ENCODE peak calls at places on chromosomes 1 and 21, in eight cellular contexts. U, C, P, F, W, I, S and M are unnamed samples.

GRCh38 chr1:240394353-240394752 is 217.6 kb downstream of the GREM2 start:
- DNase-seq in I (no peak), P (no peak), S (no peak), U (no peak), F (no peak), W (no peak), C (no peak), M (no peak)

GRCh38 chr1:215631489-215631888 is 64.4 kb downstream of the KCTD3 start:
- DNase-seq in W (no peak), S (no peak), F (no peak), U (peak; percentile 74), C (no peak), I (no peak), P (no peak), M (no peak)

GRCh38 chr1:9651220-9651564 is 339 bp upstream of the PIK3CD start:
- DNase-seq in F (no peak), I (no peak), U (no peak), C (no peak), W (no peak), P (no peak), S (no peak), M (no peak)

GRCh38 chr21:25215698-25216384 is 391.4 kb downstream of the MRPL39 start:
- DNase-seq in S (no peak), F (no peak), C (no peak), W (no peak), P (no peak), U (no peak), I (no peak), M (no peak)

GRCh38 chr1:169891539-169891885 is 2.2 kb downstream of the SCYL3 start:
- DNase-seq in C (no peak), I (peak; percentile 32), P (no peak), W (no peak), U (no peak), F (no peak), S (no peak), M (no peak)

GRCh38 chr21:42025392-42026071 is 15.4 kb upstream of the ZBTB21 start:
- DNase-seq in C (no peak), W (no peak), I (no peak), F (no peak), U (peak; percentile 94), S (no peak), P (no peak), M (no peak)

GRCh38 chr21:24115141-24115540 is 1492.1 kb downstream of the MRPL39 start:
- DNase-seq in S (no peak), I (no peak), F (no peak), W (no peak), C (no peak), P (no peak), U (no peak), M (no peak)

GRCh38 chr1:113976609-113977278 is 2.5 kb upstream of the OLFML3 start:
- DNase-seq in C (no peak), S (no peak), U (peak; percentile 59), P (no peak), I (no peak), W (no peak), F (no peak), M (no peak)

GRCh38 chr1:7827134-7827955 is 25.5 kb downstream of the UTS2 start:
- DNase-seq in P (no peak), F (peak; percentile 58), I (no peak), C (no peak), W (no peak), S (no peak), U (no peak), M (no peak)

GRCh38 chr1:234928642-234929041 is 200.0 kb downstream of the TOMM20 start:
- DNase-seq in F (peak; percentile 16), C (no peak), W (no peak), I (no peak), S (no peak), U (no peak), P (no peak), M (no peak)
- H3K4me1 ChIP-seq in F (no peaks in the 10 kb centered on the region), C (peaks cover 17% of the 10 kb centered on the region), W (peaks cover 33% of the 10 kb centered on the region), I (peaks cover 23% of the 10 kb centered on the region), S (peaks cover 3% of the 10 kb centered on the region), U (peaks cover 18% of the 10 kb centered on the region), P (peaks cover 22% of the 10 kb centered on the region), M (no peaks in the 10 kb centered on the region)

GRCh38 chr1:47439151-47440051 is 1.6 kb downstream of the FOXD2 start:
- DNase-seq in I (no peak), P (no peak), C (no peak), S (no peak), U (no peak), F (peak; percentile 29), W (no peak), M (no peak)
- H3K4me3 ChIP-seq in I (no peak overlapping the region), P (no peak overlapping the region), C (no peak overlapping the region), S (peak overlapping the region; percentile 57), U (no peak overlapping the region), F (peak overlapping the region; percentile 71), W (no peak overlapping the region), M (peak overlapping the region; percentile 2)

GRCh38 chr1:226991920-226992319 is 51.8 kb downstream of the COQ8A start:
- DNase-seq in I (no peak), F (no peak), C (no peak), U (no peak), W (no peak), S (no peak), P (no peak), M (no peak)

GRCh38 chr1:226993676-226994356 is 53.7 kb downstream of the COQ8A start:
- DNase-seq in W (no peak), P (no peak), I (no peak), U (no peak), S (no peak), C (no peak), F (no peak), M (no peak)

GRCh38 chr1:226995064-226995965 is 55.2 kb downstream of the COQ8A start:
- DNase-seq in U (no peak), S (no peak), C (no peak), P (no peak), F (no peak), W (no peak), I (no peak), M (no peak)

GRCh38 chr1:226995966-226996332 is 55.9 kb downstream of the COQ8A start:
- DNase-seq in C (no peak), P (no peak), F (no peak), S (no peak), I (no peak), W (no peak), U (no peak), M (no peak)

DNA sequence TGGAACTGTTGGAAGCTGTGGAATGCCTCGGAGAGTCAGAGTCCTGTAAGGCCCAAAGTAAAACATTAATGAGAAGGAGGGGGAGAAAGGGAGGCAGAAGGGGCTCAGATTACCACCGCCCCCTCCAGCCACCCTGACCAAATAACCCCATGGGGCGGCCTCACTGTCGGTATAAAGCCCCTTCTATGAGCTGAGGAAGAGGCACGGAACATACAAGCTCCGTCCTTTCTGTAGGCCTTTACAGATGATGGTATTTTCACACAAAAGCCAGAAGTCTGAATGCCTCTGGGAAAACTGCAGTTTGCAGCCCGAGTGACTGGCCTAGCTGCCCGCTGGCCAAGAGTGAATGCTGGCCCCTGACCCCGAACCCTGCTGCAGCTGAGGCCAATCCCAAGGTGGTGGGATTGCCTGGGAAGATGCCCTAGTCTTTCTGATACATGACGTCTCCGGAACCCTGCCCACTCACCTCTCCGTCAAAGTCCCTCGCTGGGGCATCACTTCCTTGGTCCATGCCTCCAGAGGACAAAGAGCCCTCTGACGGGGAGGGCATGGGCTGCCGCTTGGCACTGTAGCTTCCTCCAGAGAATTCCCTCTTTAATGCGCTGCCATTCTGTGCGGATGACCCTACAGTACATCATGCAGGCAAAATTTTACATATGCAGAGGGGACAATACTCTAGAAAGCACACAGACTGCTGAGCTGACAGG is 54.4 kb downstream of the COQ8A start:
- DNase-seq in S (no peak), W (no peak), P (no peak), U (no peak), I (no peak), F (no peak), C (no peak), M (no peak)
- H3K27ac ChIP-seq in S (no peak overlapping the region), W (no peak overlapping the region), P (no peak overlapping the region), U (no peak overlapping the region), I (no peak overlapping the region), F (no peak overlapping the region), C (no peak overlapping the region), M (no peak overlapping the region)

GRCh38 chr1:207823531-207823879 is 71.7 kb downstream of the CD46 start:
- DNase-seq in P (no peak), C (no peak), F (no peak), S (no peak), U (no peak), W (no peak), I (no peak), M (no peak)
- H3K4me1 ChIP-seq in P (peaks cover 55% of the 10 kb centered on the region), C (peaks cover 30% of the 10 kb centered on the region), F (peaks cover 36% of the 10 kb centered on the region), S (peaks cover 53% of the 10 kb centered on the region), U (peaks cover 30% of the 10 kb centered on the region), W (peaks cover 80% of the 10 kb centered on the region), I (peaks cover 60% of the 10 kb centered on the region), M (peaks cover 2% of the 10 kb centered on the region)

DNA sequence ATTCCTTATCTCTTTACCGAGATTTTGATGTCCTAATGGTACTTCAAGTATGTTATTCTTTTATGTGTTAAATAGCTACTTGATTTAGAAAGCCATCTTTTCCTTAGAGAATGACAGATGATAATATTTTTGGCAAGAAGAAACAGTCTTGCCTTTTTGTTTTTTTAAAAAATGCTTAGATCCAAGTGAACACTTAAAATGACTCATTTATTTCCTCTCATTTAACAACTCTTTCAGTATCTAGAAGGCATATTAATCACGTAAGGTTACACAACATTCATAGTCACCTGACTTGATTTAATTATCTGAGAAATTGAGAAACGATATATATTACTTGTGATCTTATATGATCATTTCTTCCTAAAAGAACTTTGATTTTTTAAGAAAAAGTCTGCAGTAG is 52.4 kb downstream of the SUCO start:
- DNase-seq in C (no peak), S (no peak), W (no peak), P (no peak), I (no peak), U (peak; percentile 46), F (no peak), M (no peak)
- H3K4me3 ChIP-seq in C (no peak overlapping the region), S (no peak overlapping the region), W (no peak overlapping the region), P (no peak overlapping the region), I (no peak overlapping the region), U (no peak overlapping the region), F (no peak overlapping the region), M (no peak overlapping the region)